ENCODE peak calls at places on chromosomes 16 and 17, in nine cellular contexts. E is BE2C, H is NT2/D1, Q is heart right ventricle, M is body of pancreas, L is cardiac muscle cell, X is psoas muscle, Z is adipocyte, N is Caco-2. J is an unnamed sample.

GRCh38 chr17:76775021-76775420 is 37.1 kb downstream of the MFSD11 start:
- DNase-seq in X (no peak), Q (no peak), N (no peak), L (no peak), M (no peak), H (no peak), E (no peak), Z (no peak), J (no peak)

GRCh38 chr16:73228649-73229048 is 180.7 kb upstream of the ZFHX3 start:
- DNase-seq in L (no peak), X (no peak), E (no peak), Z (peak; percentile 63), N (no peak), H (no peak), Q (peak; percentile 31), M (no peak), J (no peak)

GRCh38 chr17:65609749-65610148 is 48.3 kb upstream of the AXIN2 start:
- DNase-seq in N (no peak), L (no peak), X (no peak), Z (peak; percentile 43), E (no peak), Q (no peak), M (no peak), H (no peak), J (no peak)

GRCh38 chr17:17706140-17707060 is 25.1 kb downstream of the RAI1 start:
- DNase-seq in L (no peak), X (no peak), H (no peak), M (no peak), Z (peak; percentile 46), Q (no peak), N (no peak), E (no peak), J (no peak)

GRCh38 chr16:70703041-70703834 is 17.4 kb upstream of the MTSS2 start:
- DNase-seq in Q (peak; percentile 68), X (peak; percentile 75), N (no peak), H (peak; percentile 61), L (peak; percentile 68), Z (peak; percentile 93), M (no peak), E (peak; percentile 85), J (no peak)

GRCh38 chr17:263271-263670 is 81.8 kb upstream of the DOC2B start:
- DNase-seq in Q (no peak), X (no peak), N (no peak), M (no peak), L (no peak), Z (no peak), H (no peak), E (no peak), J (no peak)

GRCh38 chr17:5584383-5584951 is at the start of gene NLRP1:
- DNase-seq in M (peak; percentile 64), N (no peak), X (peak; percentile 92), Q (peak; percentile 92), H (no peak), L (peak; percentile 5), E (peak; percentile 50), Z (peak; percentile 93), J (no peak)

GRCh38 chr17:35749560-35750412 is 3.3 kb downstream of the GAS2L2 start:
- DNase-seq in H (no peak), X (no peak), L (no peak), N (no peak), M (no peak), E (no peak), Q (no peak), Z (peak; percentile 51), J (no peak)

GRCh38 chr16:57383276-57384247 is 11.3 kb downstream of the CX3CL1 start:
- DNase-seq in Q (no peak), Z (peak; percentile 34), X (peak; percentile 23), M (no peak), N (peak; percentile 53), H (peak; percentile 40), L (no peak), E (peak; percentile 36), J (no peak)

GRCh38 chr17:79544142-79544914 is 66.5 kb downstream of the RBFOX3 start:
- DNase-seq in E (no peak), M (no peak), H (no peak), N (no peak), L (no peak), X (no peak), Z (no peak), Q (no peak), J (no peak)

GRCh38 chr16:21524068-21524751 is 75.2 kb upstream of the METTL9 start:
- DNase-seq in M (no peak), X (no peak), N (no peak), L (no peak), Z (no peak), H (no peak), E (no peak), Q (no peak), J (no peak)

GRCh38 chr16:69243479-69243878 is 56.5 kb downstream of the SNTB2 start:
- DNase-seq in N (no peak), H (no peak), Q (no peak), L (no peak), M (no peak), X (no peak), Z (peak; percentile 87), E (no peak), J (no peak)

DNA sequence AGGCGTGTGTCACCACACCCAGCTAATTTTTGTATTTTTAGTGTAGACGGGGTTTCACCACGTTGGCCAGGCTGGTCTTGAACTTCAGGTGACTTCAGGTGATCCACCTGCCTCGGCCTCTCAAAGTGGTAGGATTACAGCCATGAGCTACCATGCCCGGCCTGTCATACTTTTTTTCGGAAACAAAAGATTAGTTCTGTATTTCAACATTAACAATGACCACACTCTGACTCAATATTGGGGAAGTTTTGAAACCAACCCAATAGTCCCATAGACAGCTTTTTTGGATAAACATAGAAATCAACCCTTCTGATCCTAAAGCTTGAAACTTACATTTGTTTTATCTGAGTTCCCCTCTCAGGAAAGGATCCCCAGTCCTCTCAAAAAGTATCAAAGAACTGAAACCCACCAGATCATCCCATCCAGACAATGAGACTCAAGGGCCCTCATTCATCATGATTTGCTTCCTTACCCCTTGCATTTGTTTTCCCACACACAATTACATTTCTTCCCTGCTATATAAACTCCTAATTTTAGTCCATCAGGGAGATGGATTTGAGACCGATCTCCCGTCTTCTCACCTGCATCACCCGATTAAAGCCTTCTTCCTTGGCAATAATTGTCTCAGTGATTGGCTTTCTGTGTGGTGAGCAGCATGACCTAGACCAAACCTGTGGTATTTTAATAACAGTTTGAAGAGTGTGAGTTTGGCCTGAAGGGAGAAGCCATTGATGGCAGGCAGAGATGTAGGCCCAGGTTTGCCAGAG is 7.2 kb upstream of the AGRP start:
- DNase-seq in H (no peak), M (no peak), Z (no peak), E (no peak), X (no peak), N (no peak), L (no peak), Q (no peak), J (no peak)
- H3K4me1 ChIP-seq in H (peaks cover 6% of the 10 kb centered on the region), M (peaks cover 15% of the 10 kb centered on the region), Z (peaks cover 34% of the 10 kb centered on the region), E (peaks cover 6% of the 10 kb centered on the region), X (no peaks in the 10 kb centered on the region), N (peaks cover 22% of the 10 kb centered on the region), L (peaks cover 21% of the 10 kb centered on the region), Q (peaks cover 34% of the 10 kb centered on the region), J (no peaks in the 10 kb centered on the region)

GRCh38 chr17:34204402-34204801 is 50.7 kb upstream of the CCL2 start:
- DNase-seq in M (no peak), X (no peak), N (no peak), E (no peak), H (no peak), Z (no peak), L (no peak), Q (no peak), J (no peak)
- H3K4me3 ChIP-seq in M (no peak overlapping the region), X (no peak overlapping the region), N (no peak overlapping the region), E (no peak overlapping the region), H (no peak overlapping the region), Z (no peak overlapping the region), L (no peak overlapping the region), Q (no peak overlapping the region), J (no peak overlapping the region)

GRCh38 chr17:81164464-81165245 is 652 bp upstream of the PVALEF start:
- DNase-seq in H (no peak), L (no peak), Q (no peak), N (no peak), Z (no peak), E (peak; percentile 56), M (peak; percentile 85), X (no peak), J (no peak)

GRCh38 chr17:81165246-81166032 is at the start of gene PVALEF:
- DNase-seq in N (peak; percentile 80), Q (no peak), E (peak; percentile 51), Z (no peak), M (peak; percentile 54), X (no peak), H (no peak), L (peak; percentile 76), J (peak; percentile 16)

GRCh38 chr17:81166033-81166472 is at the start of gene AATK:
- DNase-seq in L (no peak), Q (no peak), E (no peak), M (no peak), N (no peak), H (no peak), Z (peak; percentile 37), X (no peak), J (no peak)

GRCh38 chr17:81167638-81168037 is 1.6 kb upstream of the AATK start:
- DNase-seq in E (no peak), N (no peak), M (no peak), X (no peak), Z (no peak), H (no peak), Q (no peak), L (no peak), J (no peak)

GRCh38 chr17:81167194-81167524 is 1.1 kb upstream of the AATK start:
- DNase-seq in Q (no peak), N (no peak), L (no peak), H (no peak), E (no peak), X (no peak), Z (no peak), M (no peak), J (no peak)
- H3K27me3 ChIP-seq in Q (peaks cover 23% of the 10 kb centered on the region), N (no peaks in the 10 kb centered on the region), L (no peaks in the 10 kb centered on the region), H (peaks cover 34% of the 10 kb centered on the region), E (no peaks in the 10 kb centered on the region), X (peaks cover 18% of the 10 kb centered on the region), Z (peaks cover 52% of the 10 kb centered on the region), M (no peaks in the 10 kb centered on the region), J (no peaks in the 10 kb centered on the region)

GRCh38 chr17:56930739-56931337 is 17.0 kb upstream of the TRIM25 start:
- DNase-seq in E (no peak), H (no peak), N (no peak), L (no peak), Z (no peak), X (no peak), Q (no peak), M (no peak), J (no peak)
- H3K4me1 ChIP-seq in E (no peaks in the 10 kb centered on the region), H (no peaks in the 10 kb centered on the region), N (peaks cover 15% of the 10 kb centered on the region), L (no peaks in the 10 kb centered on the region), Z (no peaks in the 10 kb centered on the region), X (no peaks in the 10 kb centered on the region), Q (no peaks in the 10 kb centered on the region), M (no peaks in the 10 kb centered on the region), J (peaks cover 17% of the 10 kb centered on the region)

J was measured in HAP-1.